ENCODE peak calls at places on chromosomes 2 and 18, in eight cellular contexts. M is cardiac fibroblast, J is progenitor cell of endocrine pancreas, L is AG09319, X is stomach, I is psoas muscle, A is HFFc6, D is astrocyte of the spinal cord. E is an unnamed sample.

GRCh38 chr2:240916571-240917008 is 10.5 kb downstream of the CROCC2 start:
- DNase-seq in D (peak), A (peak), M (peak), I (peak), L (peak), J (no peak), X (no peak), E (no peak)

GRCh38 chr2:74725287-74725686 is 71.2 kb downstream of the SEMA4F start:
- DNase-seq in D (no peak), I (no peak), L (no peak), A (no peak), X (no peak), M (no peak), J (no peak), E (no peak)

GRCh38 chr2:149331023-149331400 is 625 bp downstream of the LYPD6 start:
- DNase-seq in J (no peak), D (no peak), I (peak), M (no peak), L (no peak), A (no peak), X (no peak), E (no peak)

GRCh38 chr2:46985512-46985911 is 69.9 kb upstream of the MCFD2 start:
- DNase-seq in X (no peak), M (no peak), J (no peak), L (no peak), I (no peak), A (peak), D (no peak), E (peak)

GRCh38 chr2:96558061-96558460 is 21.5 kb downstream of the ARID5A start:
- DNase-seq in J (no peak), L (no peak), A (no peak), X (no peak), M (no peak), D (no peak), I (no peak), E (no peak)

GRCh38 chr18:75204262-75204977 is 4.5 kb downstream of the PTGR3 start:
- DNase-seq in L (no peak), J (no peak), X (no peak), A (no peak), D (peak), I (peak), M (peak), E (no peak)

GRCh38 chr2:111667542-111668273 is 216.3 kb downstream of the ANAPC1 start:
- DNase-seq in M (peak), J (no peak), I (no peak), D (peak), L (peak), X (peak), A (peak), E (no peak)

GRCh38 chr2:10393648-10393982 is 54.5 kb downstream of the ODC1 start:
- DNase-seq in A (no peak), D (no peak), L (no peak), I (no peak), J (no peak), M (no peak), X (no peak), E (no peak)

GRCh38 chr2:181130686-181131085 is 150.3 kb downstream of the UBE2E3 start:
- DNase-seq in I (no peak), D (no peak), J (no peak), L (peak), M (peak), A (no peak), X (no peak), E (no peak)

GRCh38 chr2:127220807-127221527 is 868 bp upstream of the CYP27C1 start:
- DNase-seq in X (no peak), J (no peak), D (no peak), A (no peak), M (no peak), I (no peak), L (no peak), E (no peak)

GRCh38 chr2:63741884-63742583 is 99.7 kb upstream of the UGP2 start:
- DNase-seq in J (no peak), X (no peak), M (no peak), A (peak), D (peak), L (no peak), I (no peak), E (no peak)

GRCh38 chr2:11017921-11018320 is 106.2 kb downstream of the KCNF1 start:
- DNase-seq in X (no peak), L (no peak), A (no peak), M (no peak), I (no peak), J (no peak), D (no peak), E (no peak)

GRCh38 chr2:70947556-70948184 is 12.0 kb downstream of the ATP6V1B1 start:
- DNase-seq in L (no peak), M (peak), X (no peak), I (peak), J (peak), A (peak), D (peak), E (peak)

GRCh38 chr2:114507744-114508143 is 65.3 kb downstream of the DPP10 start:
- DNase-seq in I (no peak), D (no peak), L (no peak), X (no peak), M (no peak), A (no peak), J (no peak), E (no peak)

GRCh38 chr2:235573331-235574221 is 79.7 kb downstream of the AGAP1 start:
- DNase-seq in M (no peak), A (no peak), I (no peak), D (no peak), L (no peak), X (peak), J (no peak), E (no peak)

GRCh38 chr2:118849226-118850170 is 2.0 kb upstream of the EN1 start:
- DNase-seq in J (no peak), X (no peak), A (no peak), D (no peak), L (no peak), I (no peak), M (no peak), E (no peak)

GRCh38 chr2:199659207-199659606 is 191.8 kb downstream of the FTCDNL1 start:
- DNase-seq in I (peak), D (peak), M (peak), A (no peak), X (no peak), J (peak), L (no peak), E (peak)

GRCh38 chr2:174078275-174078674 is 113.1 kb upstream of the SP3 start:
- DNase-seq in M (peak), L (no peak), D (peak), I (no peak), A (peak), X (no peak), J (no peak), E (no peak)

GRCh38 chr2:60365556-60365955 is 187.9 kb downstream of the BCL11A start:
- DNase-seq in I (no peak), X (no peak), M (peak), J (no peak), L (no peak), D (no peak), A (peak), E (no peak)

GRCh38 chr2:236629961-236630872 is 60.6 kb downstream of the ACKR3 start:
- DNase-seq in I (no peak), D (no peak), A (no peak), L (no peak), M (no peak), X (peak), J (no peak), E (no peak)

GRCh38 chr2:9558948-9559381 is 3.3 kb upstream of the ADAM17 start:
- DNase-seq in L (peak), I (no peak), A (peak), M (peak), J (no peak), X (no peak), D (peak), E (peak)

GRCh38 chr2:80499095-80499494 is 194.5 kb upstream of the LRRTM1 start:
- DNase-seq in M (peak), A (peak), I (no peak), D (peak), X (peak), L (no peak), J (no peak), E (peak)

GRCh38 chr2:101690547-101691182 is 6.8 kb upstream of the MAP4K4 start:
- DNase-seq in M (no peak), D (no peak), A (no peak), J (no peak), X (no peak), I (no peak), L (no peak), E (no peak)

GRCh38 chr18:62435435-62436031 is 87.3 kb upstream of the ZCCHC2 start:
- DNase-seq in D (no peak), L (no peak), X (no peak), A (no peak), J (no peak), M (no peak), I (no peak), E (no peak)

GRCh38 chr2:135822855-135823254 is 14.1 kb downstream of the LCT start:
- DNase-seq in J (no peak), A (no peak), X (no peak), L (no peak), M (no peak), D (no peak), I (no peak), E (no peak)

GRCh38 chr2:86476092-86476491 is 34.9 kb downstream of the KDM3A start:
- DNase-seq in M (peak), I (no peak), D (peak), X (no peak), L (no peak), A (peak), J (no peak), E (no peak)

DNA sequence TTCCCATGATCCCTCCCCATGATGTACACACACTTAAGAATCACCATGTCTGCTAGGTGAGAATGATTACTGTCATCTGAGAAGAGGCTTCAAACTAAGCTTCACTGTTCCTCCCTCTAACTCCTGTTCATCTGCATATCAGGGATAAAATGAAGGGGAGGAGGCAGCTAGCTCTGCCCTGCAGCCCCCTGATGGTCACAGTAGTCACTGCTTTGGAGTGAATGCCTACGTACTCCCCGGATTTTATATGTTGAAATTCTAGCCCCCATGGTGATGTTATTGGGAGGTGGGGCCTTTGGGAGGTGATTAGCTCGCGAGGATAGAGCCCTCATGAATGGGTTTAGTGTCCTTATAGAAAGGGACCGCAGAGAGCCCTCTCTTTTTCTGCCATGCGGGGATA is 156.4 kb downstream of the NCKAP5 start:
- DNase-seq in I (no peak), L (no peak), A (no peak), J (no peak), X (no peak), M (no peak), D (no peak), E (no peak)
- TF ChIP-seq CTCF in I (no peak), L (no peak), A (no peak), J (peak), X (no peak), M (no peak), D (no peak), E (no peak)

DNA sequence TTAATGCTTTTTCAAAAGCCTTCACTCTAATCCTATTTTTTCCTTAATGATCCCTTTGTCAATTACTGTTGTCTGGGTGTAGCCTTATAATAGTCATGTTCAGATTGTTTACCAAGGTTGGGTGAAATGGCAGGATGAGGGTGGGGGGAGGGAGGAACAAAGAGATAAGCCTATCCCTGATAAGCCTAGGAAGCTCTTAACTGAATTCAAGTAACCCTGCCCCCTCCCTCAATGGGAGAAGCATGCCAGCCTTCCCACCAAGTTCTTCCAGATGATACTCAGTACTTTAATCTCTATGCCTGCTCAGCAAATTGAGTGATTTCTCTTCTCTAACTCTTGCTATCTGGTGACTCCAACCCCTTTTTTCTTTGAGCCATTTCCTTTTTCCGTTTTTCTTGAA is 180.3 kb upstream of the ETAA1 start:
- DNase-seq in L (no peak), D (no peak), X (no peak), I (no peak), J (no peak), A (no peak), M (no peak), E (no peak)
- TF ChIP-seq CTCF in L (no peak), D (no peak), X (no peak), I (no peak), J (no peak), A (no peak), M (no peak), E (no peak)

DNA sequence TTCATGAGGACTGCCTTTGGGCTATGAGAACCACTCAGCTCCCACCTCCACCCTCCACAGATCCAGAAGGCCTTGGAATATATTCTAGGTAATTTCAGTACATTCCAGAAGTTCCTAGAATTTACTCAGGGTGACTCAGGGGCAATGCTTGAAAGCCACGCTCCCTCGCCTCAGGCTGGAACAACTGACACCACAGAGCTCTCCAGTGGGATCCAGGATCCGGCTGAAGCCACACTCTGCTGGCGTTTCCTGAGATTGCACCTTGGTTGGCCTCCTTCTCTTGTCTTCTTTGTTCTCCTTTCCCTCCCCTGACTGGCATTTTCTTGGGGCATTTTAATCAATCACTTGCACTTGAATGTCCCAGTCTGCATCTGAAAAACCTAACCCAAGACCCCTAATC is 92.6 kb upstream of the KCNE4 start:
- DNase-seq in M (peak), I (no peak), D (peak), L (peak), A (peak), X (no peak), J (no peak), E (no peak)
- TF ChIP-seq CTCF in M (peak), I (no peak), D (peak), L (peak), A (peak), X (no peak), J (peak), E (no peak)

GRCh38 chr2:207482630-207483029 is 47.1 kb upstream of the CREB1 start:
- DNase-seq in A (peak), J (no peak), D (peak), L (no peak), I (no peak), X (no peak), M (no peak), E (no peak)

GRCh38 chr2:207481924-207482323 is 47.8 kb upstream of the CREB1 start:
- DNase-seq in I (no peak), X (peak), A (no peak), D (no peak), L (no peak), J (no peak), M (no peak), E (no peak)

GRCh38 chr2:207484444-207485391 is 45.0 kb upstream of the CREB1 start:
- DNase-seq in M (no peak), J (no peak), I (no peak), X (no peak), L (no peak), D (no peak), A (no peak), E (no peak)

GRCh38 chr2:207483477-207483876 is 46.3 kb upstream of the CREB1 start:
- DNase-seq in J (no peak), I (no peak), A (no peak), D (peak), M (no peak), X (no peak), L (no peak), E (no peak)

DNA sequence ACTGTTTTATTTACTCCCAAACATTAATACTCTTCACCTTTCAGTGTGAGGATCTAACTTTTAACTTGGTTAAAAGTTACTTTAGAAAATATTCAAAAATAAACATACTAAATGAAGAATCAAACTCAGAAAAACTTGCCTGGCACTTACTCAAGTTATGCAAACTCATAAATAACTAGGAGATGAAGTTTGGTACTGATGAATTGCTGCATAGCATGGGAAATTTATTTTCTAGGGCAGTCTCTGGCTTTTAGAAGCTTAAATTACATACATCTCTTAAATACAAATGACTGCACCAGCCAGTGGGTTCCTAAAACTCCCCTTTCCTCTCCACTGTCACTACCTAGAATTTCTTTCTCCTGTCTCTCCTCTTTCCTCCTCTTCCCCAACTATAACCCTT is 46.7 kb upstream of the CREB1 start:
- DNase-seq in M (no peak), D (no peak), A (no peak), J (no peak), I (no peak), X (no peak), L (no peak), E (no peak)
- TF ChIP-seq CTCF in M (no peak), D (no peak), A (no peak), J (no peak), I (no peak), X (no peak), L (no peak), E (no peak)

GRCh38 chr18:23618862-23619387 is 32.6 kb upstream of the NPC1 start:
- DNase-seq in X (no peak), I (no peak), J (peak), A (no peak), M (no peak), D (no peak), L (no peak), E (peak)
- TF ChIP-seq CTCF in X (no peak), I (no peak), J (peak), A (peak), M (no peak), D (peak), L (peak), E (no peak)

GRCh38 chr18:36947820-36948348 is 119.0 kb downstream of the KIAA1328 start:
- DNase-seq in D (no peak), L (no peak), X (no peak), M (no peak), J (no peak), A (no peak), I (no peak), E (no peak)

GRCh38 chr18:36942264-36942663 is 113.3 kb downstream of the KIAA1328 start:
- DNase-seq in J (no peak), X (no peak), D (peak), I (no peak), M (peak), L (no peak), A (peak), E (no peak)
- TF ChIP-seq CTCF in J (peak), X (peak), D (peak), I (no peak), M (peak), L (peak), A (peak), E (peak)

GRCh38 chr2:145649061-145649460 is 1129.1 kb upstream of the ZEB2 start:
- DNase-seq in A (no peak), X (no peak), J (no peak), D (no peak), I (no peak), L (no peak), M (no peak), E (no peak)

DNA sequence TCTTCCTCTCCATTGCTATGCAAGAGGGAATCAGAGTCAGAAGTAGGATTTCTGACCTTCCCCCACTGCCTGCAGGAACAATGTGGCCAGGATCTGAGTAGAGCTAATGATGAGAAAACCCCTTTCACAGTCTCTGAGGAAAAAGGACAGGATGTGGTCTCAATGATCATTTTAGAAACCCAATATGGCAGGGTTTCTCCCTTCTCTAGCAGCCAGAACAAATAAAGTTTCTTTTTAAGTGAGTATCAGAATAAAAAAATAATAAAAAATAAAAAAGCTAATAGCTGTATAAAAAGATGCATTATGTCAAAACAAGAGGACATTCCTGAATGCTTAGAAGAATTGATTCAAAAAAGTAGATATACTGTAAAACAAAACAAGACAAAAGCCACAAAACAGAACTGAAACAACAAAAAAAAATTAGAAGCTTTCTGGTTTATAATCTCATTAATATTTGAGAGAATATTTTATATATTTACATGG is 1124.9 kb upstream of the ZEB2 start:
- DNase-seq in I (no peak), J (no peak), D (no peak), L (no peak), X (no peak), A (no peak), M (no peak), E (no peak)
- TF ChIP-seq CTCF in I (no peak), J (no peak), D (no peak), L (no peak), X (no peak), A (no peak), M (no peak), E (no peak)

DNA sequence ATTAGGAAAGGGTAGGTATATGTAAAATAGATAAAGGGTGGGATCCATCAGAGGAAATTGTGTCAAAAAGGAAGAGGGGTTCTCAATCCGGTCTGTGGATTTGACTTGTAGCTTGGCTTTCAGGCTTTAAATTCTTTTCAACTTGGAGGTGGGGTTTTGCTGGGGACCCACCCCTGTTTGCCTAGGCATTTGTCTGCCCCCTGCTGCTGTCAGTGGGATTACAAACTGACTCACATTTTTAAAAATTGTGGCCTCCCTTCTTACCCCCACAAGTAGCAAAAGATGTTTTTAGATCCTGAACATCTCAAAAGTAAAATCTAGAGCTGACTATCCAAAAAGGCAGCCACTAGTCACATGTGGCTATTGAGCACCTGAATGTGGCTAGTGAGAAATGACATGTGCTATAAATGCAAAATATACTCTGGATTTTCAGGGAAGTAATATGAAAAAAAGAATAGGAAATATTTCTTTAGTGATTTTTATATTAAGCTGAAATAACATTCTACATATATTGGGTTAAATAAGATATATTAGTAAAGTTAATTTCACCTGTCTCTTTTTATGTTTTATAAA is 178.9 kb downstream of the GFPT1 start:
- DNase-seq in D (no peak), A (no peak), I (no peak), M (no peak), X (no peak), L (no peak), J (no peak), E (peak)
- TF ChIP-seq CTCF in D (peak), A (peak), I (no peak), M (peak), X (no peak), L (peak), J (no peak), E (no peak)